ENCODE peak calls at places on chromosome 13, in four cellular contexts. B is GM12878, C is HL-60, F is K562. L is an unnamed sample.

GRCh38 chr13:19587635-19588300 is 26.4 kb upstream of the TPTE2 start:
- DNase-seq in B (no peak), C (peak; percentile 20), F (peak; percentile 8), L (no peak)

GRCh38 chr13:82501804-82502203 is 1380.5 kb downstream of the SLITRK1 start:
- DNase-seq in B (no peak), C (no peak), F (no peak), L (no peak)

GRCh38 chr13:29849731-29850212 is 645 bp downstream of the UBL3 start:
- DNase-seq in B (no peak), C (no peak), F (peak; percentile 12), L (peak; percentile 13)

GRCh38 chr13:87661471-87661870 is 9.7 kb upstream of the SLITRK5 start:
- DNase-seq in B (no peak), C (no peak), F (no peak), L (no peak)

GRCh38 chr13:25608181-25608580 is 236.4 kb downstream of the ATP8A2 start:
- DNase-seq in B (no peak), C (no peak), F (no peak), L (no peak)

GRCh38 chr13:43766766-43767165 is 20.0 kb downstream of the ENOX1 start:
- DNase-seq in B (no peak), C (no peak), F (no peak), L (no peak)

GRCh38 chr13:76729690-76730089 is 156.5 kb downstream of the KCTD12 start:
- DNase-seq in B (no peak), C (no peak), F (no peak), L (no peak)

GRCh38 chr13:32650705-32651311 is 64.6 kb downstream of the PDS5B start:
- DNase-seq in B (peak; percentile 30), C (peak; percentile 43), F (peak; percentile 25), L (peak; percentile 17)

GRCh38 chr13:113406321-113407102 is 42.6 kb upstream of the GRTP1 start:
- DNase-seq in B (no peak), C (no peak), F (no peak), L (no peak)

GRCh38 chr13:74063533-74064100 is 70.6 kb downstream of the KLF12 start:
- DNase-seq in B (no peak), C (no peak), F (no peak), L (no peak)

GRCh38 chr13:57630661-57631606 is 610 bp upstream of the PCDH17 start:
- DNase-seq in B (no peak), C (no peak), F (no peak), L (no peak)

GRCh38 chr13:28819046-28819747 is 942 bp upstream of the MTUS2 start:
- DNase-seq in B (no peak), C (no peak), F (peak; percentile 8), L (no peak)

GRCh38 chr13:29746167-29746677 is 104.2 kb downstream of the UBL3 start:
- DNase-seq in B (no peak), C (no peak), F (no peak), L (no peak)

GRCh38 chr13:43544011-43544410 is 242.8 kb downstream of the ENOX1 start:
- DNase-seq in B (no peak), C (no peak), F (no peak), L (no peak)

GRCh38 chr13:111118898-111119607 is 3.9 kb downstream of the ARHGEF7 start:
- DNase-seq in B (no peak), C (no peak), F (no peak), L (no peak)

GRCh38 chr13:57629821-57630235 is 1.7 kb upstream of the PCDH17 start:
- DNase-seq in B (no peak), C (no peak), F (peak; percentile 11), L (no peak)

GRCh38 chr13:59458908-59459579 is 704.7 kb downstream of the DIAPH3 start:
- DNase-seq in B (no peak), C (no peak), F (no peak), L (no peak)

GRCh38 chr13:53920916-53921315 is 892.3 kb downstream of the OLFM4 start:
- DNase-seq in B (no peak), C (no peak), F (no peak), L (no peak)

GRCh38 chr13:27977476-27978300 is 8.6 kb upstream of the CDX2 start:
- DNase-seq in B (no peak), C (no peak), F (no peak), L (no peak)

GRCh38 chr13:33471182-33471581 is 185.6 kb upstream of the STARD13 start:
- DNase-seq in B (no peak), C (no peak), F (no peak), L (no peak)

GRCh38 chr13:42836930-42837329 is 55.5 kb downstream of the FAM216B start:
- DNase-seq in B (no peak), C (no peak), F (no peak), L (no peak)

DNA sequence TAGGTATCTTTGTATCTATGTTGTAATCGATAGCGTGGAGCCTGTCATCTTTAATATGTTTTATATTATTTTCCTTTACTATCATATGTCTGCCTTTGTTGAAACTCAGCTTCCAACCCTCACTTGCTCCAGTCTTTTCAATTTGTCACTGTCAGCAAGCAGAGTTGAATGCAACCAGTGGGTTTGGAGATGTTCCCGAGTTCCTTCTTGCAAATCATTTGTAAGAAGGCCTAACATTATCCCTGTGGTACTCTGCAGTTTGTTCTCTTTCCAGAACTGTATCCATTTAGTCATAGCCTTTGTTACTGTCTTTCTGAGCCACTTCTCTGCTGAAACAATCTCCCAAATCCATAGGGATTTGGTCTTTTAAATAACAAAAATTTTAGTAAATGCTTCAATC is 41.8 kb downstream of the RNASEH2B start:
- DNase-seq in B (no peak), C (no peak), F (no peak), L (no peak)
- TF ChIP-seq SPI1 in B (no peak), C (no peak), F (no peak), L (no peak)

GRCh38 chr13:64709079-64709478 is 2521.1 kb downstream of the PCDH9 start:
- DNase-seq in B (no peak), C (no peak), F (no peak), L (no peak)
- TF ChIP-seq SPI1 in B (no peak), C (no peak), F (no peak), L (no peak)

DNA sequence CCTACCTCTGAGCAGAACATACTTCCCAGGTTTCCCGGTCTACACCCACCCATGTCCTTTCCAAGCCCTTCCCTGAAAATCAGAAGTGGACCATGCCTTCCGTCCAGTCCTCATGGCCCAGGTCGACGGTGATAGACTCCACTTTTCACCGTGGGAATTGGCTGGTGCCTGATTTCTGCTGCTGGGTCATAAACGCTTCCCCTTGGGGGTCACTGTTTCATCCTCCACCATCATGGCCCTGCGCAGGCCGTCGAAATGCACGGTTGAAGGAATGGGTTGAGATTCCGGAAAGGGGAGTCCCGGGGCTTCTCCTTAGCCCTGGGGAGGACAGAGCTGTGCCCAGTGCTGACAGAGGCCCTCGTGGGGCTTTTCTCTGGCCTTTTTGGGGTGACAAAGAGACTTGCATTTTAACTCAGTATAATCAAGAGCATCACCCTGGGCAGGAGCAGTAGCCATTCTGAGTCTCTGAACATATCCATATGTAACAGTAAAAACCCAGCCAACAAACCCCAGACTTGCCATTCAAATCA is 75.5 kb downstream of the SOX1 start:
- DNase-seq in B (no peak), C (no peak), F (no peak), L (no peak)
- TF ChIP-seq SPI1 in B (no peak), C (no peak), F (no peak), L (no peak)

GRCh38 chr13:34764246-34764645 is 177.8 kb upstream of the NBEA start:
- DNase-seq in B (no peak), C (no peak), F (no peak), L (no peak)
- TF ChIP-seq SPI1 in B (no peak), C (no peak), F (no peak), L (no peak)

GRCh38 chr13:41645313-41645712 is 188.0 kb downstream of the RGCC start:
- DNase-seq in B (no peak), C (no peak), F (no peak), L (no peak)
- TF ChIP-seq SPI1 in B (no peak), C (no peak), F (no peak), L (no peak)

GRCh38 chr13:99313473-99313872 is 6.3 kb upstream of the GPR183 start:
- DNase-seq in B (no peak), C (no peak), F (no peak), L (no peak)

GRCh38 chr13:99312493-99312883 is 5.3 kb upstream of the GPR183 start:
- DNase-seq in B (no peak), C (peak; percentile 96), F (no peak), L (no peak)

GRCh38 chr13:99311137-99311536 is 3.9 kb upstream of the GPR183 start:
- DNase-seq in B (no peak), C (no peak), F (peak; percentile 39), L (no peak)

GRCh38 chr13:99310382-99311031 is 3.3 kb upstream of the GPR183 start:
- DNase-seq in B (no peak), C (peak; percentile 68), F (no peak), L (no peak)

DNA sequence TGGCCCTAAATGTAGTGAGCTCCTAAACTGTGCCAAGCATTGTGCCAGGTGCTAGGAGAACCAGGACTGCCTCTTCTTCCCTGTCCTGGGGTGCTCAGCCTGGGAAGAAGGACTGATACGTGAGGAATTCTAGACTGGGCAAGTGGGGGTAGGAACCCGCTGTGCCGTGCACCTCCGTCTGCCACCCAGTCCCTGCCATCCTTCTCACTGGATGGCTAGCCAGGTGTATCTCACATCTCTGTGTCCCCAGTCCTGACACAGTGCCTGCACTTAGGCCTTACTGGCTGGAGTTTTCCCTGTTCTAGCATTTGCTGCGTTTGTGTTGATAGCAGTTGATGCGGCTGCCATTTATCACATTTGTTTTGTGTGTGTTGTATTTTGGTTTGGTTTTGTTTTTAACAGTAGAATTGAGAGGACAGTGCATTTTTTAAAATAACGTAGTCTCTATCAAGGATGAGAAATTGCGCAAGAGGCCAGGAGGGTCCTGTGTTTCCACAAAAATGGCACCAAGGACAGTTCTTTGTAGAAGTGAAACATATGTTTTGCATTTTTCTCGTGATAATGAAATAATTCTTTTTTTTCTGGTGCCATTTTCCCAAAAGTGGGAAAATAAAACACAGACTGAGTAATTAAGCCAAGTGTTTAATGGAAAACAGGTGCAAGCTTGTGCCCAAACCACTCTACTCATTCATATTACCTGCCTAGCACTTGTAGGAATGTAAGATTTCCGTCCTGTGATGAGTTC is 4.7 kb upstream of the GPR183 start:
- DNase-seq in B (no peak), C (no peak), F (no peak), L (no peak)
- TF ChIP-seq SPI1 in B (no peak), C (no peak), F (no peak), L (no peak)

GRCh38 chr13:105979586-105979985 is 555.9 kb downstream of the EFNB2 start:
- DNase-seq in B (no peak), C (no peak), F (no peak), L (no peak)
- TF ChIP-seq SPI1 in B (no peak), C (no peak), F (no peak), L (no peak)

GRCh38 chr13:45162821-45163220 is 38.0 kb downstream of the KCTD4 start:
- DNase-seq in B (no peak), C (no peak), F (no peak), L (no peak)
- TF ChIP-seq SPI1 in B (no peak), C (no peak), F (no peak), L (no peak)